ENCODE peak calls at places on chromosomes 16 and 17, in six cellular contexts. One of them, this sample, is unnamed.

GRCh38 chr17:80732268-80732667 is 187.6 kb downstream of the RPTOR start:
- DNase-seq in A172: no peak
- DNase-seq in sciatic nerve: no peak
- DNase-seq in NCI-H1105: no peak
- DNase-seq in A549: no peak
- DNase-seq in WTC11: no peak
- DNase-seq in this sample: no peak

GRCh38 chr17:143785-144281 is 6.5 kb downstream of the SCGB1C2 start:
- DNase-seq in NCI-H1105: peak; percentile 27
- DNase-seq in WTC11: peak; percentile 92
- DNase-seq in sciatic nerve: peak; percentile 94
- DNase-seq in A172: peak; percentile 54
- DNase-seq in A549: peak; percentile 92
- DNase-seq in this sample: peak; percentile 84

GRCh38 chr16:8936421-8936820 is 27.3 kb downstream of the USP7 start:
- DNase-seq in A549: peak; percentile 69
- DNase-seq in WTC11: peak; percentile 76
- DNase-seq in A172: peak; percentile 54
- DNase-seq in sciatic nerve: no peak
- DNase-seq in NCI-H1105: no peak
- DNase-seq in this sample: no peak

GRCh38 chr17:42305543-42306384 is 17.5 kb downstream of the STAT5A start:
- DNase-seq in sciatic nerve: no peak
- DNase-seq in A549: no peak
- DNase-seq in WTC11: no peak
- DNase-seq in A172: no peak
- DNase-seq in NCI-H1105: no peak
- DNase-seq in this sample: no peak

GRCh38 chr16:48517493-48517892 is 92.5 kb downstream of the N4BP1 start:
- DNase-seq in A549: no peak
- DNase-seq in WTC11: no peak
- DNase-seq in A172: no peak
- DNase-seq in NCI-H1105: no peak
- DNase-seq in sciatic nerve: no peak
- DNase-seq in this sample: no peak

GRCh38 chr17:78781339-78782304 is at the start of gene CYTH1:
- DNase-seq in sciatic nerve: no peak
- DNase-seq in NCI-H1105: no peak
- DNase-seq in A172: peak; percentile 16
- DNase-seq in A549: no peak
- DNase-seq in WTC11: peak; percentile 59
- DNase-seq in this sample: no peak

GRCh38 chr16:10578474-10579316 is 1.7 kb downstream of the EMP2 start:
- DNase-seq in NCI-H1105: no peak
- DNase-seq in WTC11: no peak
- DNase-seq in A172: no peak
- DNase-seq in A549: no peak
- DNase-seq in sciatic nerve: no peak
- DNase-seq in this sample: no peak

GRCh38 chr16:68311316-68311620 is 449 bp downstream of the PRMT7 start:
- DNase-seq in NCI-H1105: peak; percentile 8
- DNase-seq in sciatic nerve: no peak
- DNase-seq in A172: peak; percentile 35
- DNase-seq in WTC11: no peak
- DNase-seq in A549: no peak
- DNase-seq in this sample: no peak

GRCh38 chr17:56593741-56594527 is 435 bp downstream of the NOG start:
- DNase-seq in NCI-H1105: peak; percentile 50
- DNase-seq in A549: peak; percentile 71
- DNase-seq in WTC11: peak; percentile 62
- DNase-seq in A172: peak; percentile 13
- DNase-seq in sciatic nerve: peak; percentile 75
- DNase-seq in this sample: peak; percentile 76

GRCh38 chr16:76370344-76370743 is 93.1 kb downstream of the CNTNAP4 start:
- DNase-seq in NCI-H1105: no peak
- DNase-seq in A549: no peak
- DNase-seq in WTC11: no peak
- DNase-seq in sciatic nerve: no peak
- DNase-seq in A172: no peak
- DNase-seq in this sample: no peak

GRCh38 chr17:77909236-77909635 is 49.3 kb upstream of the TNRC6C start:
- DNase-seq in WTC11: no peak
- DNase-seq in A172: no peak
- DNase-seq in NCI-H1105: no peak
- DNase-seq in sciatic nerve: peak; percentile 67
- DNase-seq in A549: no peak
- DNase-seq in this sample: peak; percentile 72

GRCh38 chr17:39165178-39165843 is 650 bp downstream of the ARL5C start:
- DNase-seq in A549: no peak
- DNase-seq in sciatic nerve: no peak
- DNase-seq in WTC11: peak; percentile 37
- DNase-seq in A172: no peak
- DNase-seq in NCI-H1105: no peak
- DNase-seq in this sample: no peak

GRCh38 chr17:57606111-57606875 is 138.8 kb downstream of the CCDC182 start:
- DNase-seq in A172: no peak
- DNase-seq in NCI-H1105: no peak
- DNase-seq in sciatic nerve: no peak
- DNase-seq in WTC11: no peak
- DNase-seq in A549: no peak
- DNase-seq in this sample: no peak

GRCh38 chr16:1466968-1467521 is 7.8 kb downstream of the CLCN7 start:
- DNase-seq in sciatic nerve: no peak
- DNase-seq in A172: peak; percentile 44
- DNase-seq in NCI-H1105: no peak
- DNase-seq in WTC11: no peak
- DNase-seq in A549: no peak
- DNase-seq in this sample: no peak

GRCh38 chr17:61143026-61143425 is 256.6 kb upstream of the TBX2 start:
- DNase-seq in A549: no peak
- DNase-seq in NCI-H1105: no peak
- DNase-seq in A172: no peak
- DNase-seq in sciatic nerve: no peak
- DNase-seq in WTC11: no peak
- DNase-seq in this sample: no peak

This sample was measured in coronary artery.